ENCODE peak calls at places on chromosome 12, in nine cellular contexts. C is A549; X is GM23338; I is omental fat pad; P is GM13977; A is GM10248; Y is CD4-positive, alpha-beta T cell; F is astrocyte; K is heart left ventricle. G is an unnamed sample.
A peak's percentile ranks its signal among the peaks of the same experiment; 100 is the strongest.

GRCh38 chr12:56358836-56359532 is 923 bp downstream of the STAT2 start:
- DNase-seq in C (no peak), X (no peak), I (no peak), P (no peak), A (no peak), Y (no peak), F (peak; percentile 81), K (no peak), G (no peak)

GRCh38 chr12:75981773-75982564 is 49.6 kb downstream of the PHLDA1 start:
- DNase-seq in C (peak; percentile 85), X (no peak), I (no peak), P (no peak), A (peak; percentile 35), Y (no peak), F (no peak), K (peak; percentile 50), G (no peak)

GRCh38 chr12:121061831-121062230 is 22.8 kb upstream of the OASL start:
- DNase-seq in C (peak; percentile 33), X (no peak), I (no peak), P (no peak), A (no peak), Y (no peak), F (no peak), K (no peak), G (no peak)

GRCh38 chr12:113097716-113098427 is 37.7 kb downstream of the RASAL1 start:
- DNase-seq in C (no peak), X (peak; percentile 62), I (no peak), P (no peak), A (no peak), Y (no peak), F (peak; percentile 38), K (peak; percentile 37), G (no peak)

GRCh38 chr12:114684098-114684869 is at the start of gene TBX3:
- DNase-seq in C (peak; percentile 100), X (peak; percentile 96), I (peak; percentile 71), P (peak; percentile 77), A (no peak), Y (peak; percentile 10), F (peak; percentile 99), K (peak; percentile 91), G (no peak)

GRCh38 chr12:89252284-89252683 is 100.0 kb downstream of the DUSP6 start:
- DNase-seq in C (no peak), X (no peak), I (no peak), P (no peak), A (no peak), Y (no peak), F (peak; percentile 23), K (no peak), G (no peak)

GRCh38 chr12:41801261-41801660 is 343.4 kb downstream of the GXYLT1 start:
- DNase-seq in C (no peak), X (no peak), I (no peak), P (no peak), A (no peak), Y (no peak), F (no peak), K (no peak), G (no peak)

GRCh38 chr12:44428825-44429224 is 447.3 kb downstream of the NELL2 start:
- DNase-seq in C (no peak), X (peak; percentile 80), I (no peak), P (no peak), A (no peak), Y (no peak), F (no peak), K (no peak), G (no peak)

GRCh38 chr12:42809226-42809625 is 219.7 kb upstream of the PRICKLE1 start:
- DNase-seq in C (no peak), X (no peak), I (no peak), P (no peak), A (no peak), Y (no peak), F (peak; percentile 79), K (no peak), G (no peak)

GRCh38 chr12:124833693-124834122 is 30.0 kb downstream of the SCARB1 start:
- DNase-seq in C (no peak), X (peak; percentile 90), I (no peak), P (no peak), A (no peak), Y (no peak), F (no peak), K (no peak), G (no peak)

GRCh38 chr12:14239350-14239934 is 126.0 kb upstream of the ATF7IP start:
- DNase-seq in C (peak; percentile 47), X (peak; percentile 67), I (no peak), P (peak; percentile 42), A (peak; percentile 47), Y (no peak), F (peak; percentile 57), K (peak; percentile 22), G (peak; percentile 82)

GRCh38 chr12:7046383-7047143 is 14.0 kb upstream of the C1S start:
- DNase-seq in C (no peak), X (no peak), I (no peak), P (no peak), A (no peak), Y (no peak), F (no peak), K (no peak), G (no peak)

GRCh38 chr12:103583008-103583407 is 4.1 kb upstream of the STAB2 start:
- DNase-seq in C (no peak), X (no peak), I (no peak), P (no peak), A (no peak), Y (no peak), F (no peak), K (no peak), G (no peak)

GRCh38 chr12:27869567-27869966 is 89.5 kb upstream of the MANSC4 start:
- DNase-seq in C (no peak), X (peak; percentile 1), I (no peak), P (no peak), A (no peak), Y (no peak), F (no peak), K (peak; percentile 33), G (no peak)

GRCh38 chr12:70853326-70853725 is 67.2 kb downstream of the PTPRR start:
- DNase-seq in C (no peak), X (no peak), I (no peak), P (no peak), A (no peak), Y (no peak), F (peak; percentile 33), K (no peak), G (no peak)

GRCh38 chr12:27822076-27822712 is 42.2 kb upstream of the MANSC4 start:
- DNase-seq in C (peak; percentile 11), X (no peak), I (no peak), P (peak; percentile 64), A (peak; percentile 58), Y (peak; percentile 53), F (peak; percentile 94), K (no peak), G (no peak)

GRCh38 chr12:108373111-108373510 is 34.0 kb upstream of the CMKLR1 start:
- DNase-seq in C (no peak), X (peak; percentile 60), I (no peak), P (no peak), A (no peak), Y (no peak), F (no peak), K (no peak), G (no peak)
- TF ChIP-seq CTCF in C (no peak), X (peak; percentile 81), I (no peak), P (peak; percentile 28), A (no peak), Y (no peak), F (no peak), K (peak; percentile 6), G (no peak)

DNA sequence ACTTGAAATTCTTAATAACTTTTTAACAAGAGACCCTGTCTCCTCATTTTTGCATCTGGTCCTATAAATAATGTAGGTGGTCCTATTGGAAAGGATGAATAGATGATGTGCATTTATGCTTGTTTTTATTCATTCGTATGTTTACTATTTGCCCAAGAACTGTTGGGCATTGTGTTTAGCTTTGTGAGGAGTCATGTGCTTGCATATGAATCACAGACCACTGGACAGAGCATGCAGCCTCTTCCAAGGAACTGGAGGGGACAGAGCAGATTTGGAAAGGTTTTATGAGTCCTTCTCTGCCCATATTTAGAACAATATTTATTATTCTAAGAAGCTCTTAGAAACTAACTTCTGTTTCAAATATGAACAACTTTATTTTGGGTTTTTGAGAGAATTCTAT is 414.0 kb downstream of the SOX5 start:
- DNase-seq in C (no peak), X (no peak), I (no peak), P (no peak), A (no peak), Y (no peak), F (no peak), K (no peak), G (no peak)
- TF ChIP-seq CTCF in C (no peak), X (no peak), I (no peak), P (no peak), A (no peak), Y (no peak), F (no peak), K (no peak), G (no peak)

DNA sequence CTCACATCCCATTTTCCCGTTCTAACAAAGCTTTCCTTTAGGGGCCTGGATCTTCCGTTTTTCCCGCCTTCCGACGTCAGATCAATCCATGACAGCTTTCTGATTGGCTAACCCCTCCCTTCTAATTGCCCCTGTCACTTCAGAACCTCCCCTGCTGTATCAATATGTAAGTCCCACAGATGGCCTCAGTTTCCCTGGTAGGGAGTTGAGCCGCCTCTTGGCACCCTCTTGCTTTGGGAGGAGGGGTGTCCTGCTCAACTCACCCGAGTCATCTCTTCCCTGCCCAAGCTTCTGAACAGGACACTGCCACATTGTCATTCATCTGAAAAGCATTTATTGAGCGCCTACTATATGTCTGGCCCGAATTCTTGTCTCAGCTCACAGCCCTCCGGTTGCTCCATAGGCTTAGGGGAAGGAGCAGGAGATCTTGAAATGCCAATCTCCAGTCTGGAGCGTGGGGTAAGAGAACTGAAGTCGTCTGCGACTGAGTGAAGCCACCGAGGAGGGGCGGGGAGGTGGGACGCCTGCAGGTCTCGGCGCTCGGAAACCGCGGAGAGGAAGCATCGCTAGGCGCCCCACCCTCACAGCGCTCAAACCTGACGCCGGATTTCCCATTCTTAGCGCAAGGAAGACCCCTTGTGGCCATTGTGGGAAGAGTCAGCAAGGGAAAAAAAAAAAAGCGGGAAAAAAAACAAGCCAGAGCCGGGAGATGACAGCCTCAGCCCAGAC is 28.0 kb upstream of the SMUG1 start:
- DNase-seq in C (peak; percentile 93), X (peak; percentile 98), I (no peak), P (peak; percentile 74), A (peak; percentile 81), Y (peak; percentile 84), F (peak; percentile 51), K (peak; percentile 80), G (peak; percentile 82)
- TF ChIP-seq CTCF in C (peak; percentile 73), X (peak; percentile 71), I (no peak), P (peak; percentile 67), A (peak; percentile 77), Y (peak; percentile 83), F (peak; percentile 72), K (peak; percentile 74), G (peak; percentile 71)

DNA sequence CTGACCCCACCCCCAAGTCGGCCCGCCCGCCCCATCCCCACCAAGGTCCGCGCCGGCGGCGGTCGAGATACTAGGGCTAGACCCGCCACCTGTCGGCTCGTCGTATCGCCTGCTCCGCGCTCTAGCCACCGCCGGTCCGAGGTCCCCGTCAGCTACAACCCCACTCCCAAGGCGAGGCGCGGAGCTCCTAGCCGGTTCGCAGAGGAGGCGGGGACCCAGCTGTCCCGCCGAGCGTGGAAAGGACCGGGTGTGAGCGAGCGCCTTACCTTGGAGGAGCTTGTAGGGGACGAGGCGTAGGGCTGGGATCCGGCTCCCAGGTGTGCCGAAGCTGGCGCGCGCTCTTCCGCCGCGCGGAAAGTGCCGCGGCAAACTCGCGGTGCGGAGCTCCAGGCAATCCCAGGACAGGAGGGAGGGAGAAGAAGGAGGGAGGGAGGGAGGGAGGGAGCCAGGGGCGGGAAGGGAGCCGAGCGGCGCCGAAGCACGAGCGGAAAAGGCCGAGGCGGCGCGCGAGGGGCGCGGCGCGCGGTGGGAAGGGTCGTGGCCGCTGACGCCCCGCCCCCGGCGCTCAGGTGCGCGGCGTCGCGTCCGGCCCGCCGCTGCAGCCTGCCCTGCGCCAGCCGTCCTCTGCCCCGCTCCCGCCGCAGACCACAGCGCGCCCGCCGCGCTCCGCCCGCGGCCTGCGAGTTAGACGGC is at the start of gene PAWR:
- DNase-seq in C (peak; percentile 89), X (peak; percentile 93), I (peak; percentile 44), P (peak; percentile 93), A (peak; percentile 88), Y (peak; percentile 5), F (peak; percentile 49), K (peak; percentile 63), G (peak; percentile 77)
- TF ChIP-seq CTCF in C (peak; percentile 34), X (no peak), I (no peak), P (peak; percentile 64), A (peak; percentile 63), Y (no peak), F (no peak), K (no peak), G (no peak)

G was measured in B cell.